ENCODE peak calls at places on chromosomes 3 and 15, in four cellular contexts. One of them, this sample, is unnamed.

GRCh38 chr3:141393151-141394076 is 25.1 kb downstream of the ZBTB38 start:
- DNase-seq in left ventricle myocardium inferior: no peak
- DNase-seq in naive thymus-derived CD8-positive, alpha-beta T cell: no peak
- DNase-seq in mesenchymal stem cell: peak; percentile 43
- DNase-seq in this sample: no peak

GRCh38 chr15:101022306-101022705 is 103.1 kb downstream of the LRRK1 start:
- DNase-seq in mesenchymal stem cell: no peak
- DNase-seq in left ventricle myocardium inferior: no peak
- DNase-seq in naive thymus-derived CD8-positive, alpha-beta T cell: no peak
- DNase-seq in this sample: no peak

GRCh38 chr15:54150255-54150654 is 172.0 kb downstream of the UNC13C start:
- DNase-seq in left ventricle myocardium inferior: no peak
- DNase-seq in mesenchymal stem cell: no peak
- DNase-seq in naive thymus-derived CD8-positive, alpha-beta T cell: no peak
- DNase-seq in this sample: no peak

GRCh38 chr3:43689766-43690399 is 855 bp upstream of the ABHD5 start:
- DNase-seq in left ventricle myocardium inferior: no peak
- DNase-seq in mesenchymal stem cell: no peak
- DNase-seq in naive thymus-derived CD8-positive, alpha-beta T cell: no peak
- DNase-seq in this sample: no peak

GRCh38 chr15:68419301-68420175 is 12.4 kb downstream of the ITGA11 start:
- DNase-seq in naive thymus-derived CD8-positive, alpha-beta T cell: no peak
- DNase-seq in left ventricle myocardium inferior: no peak
- DNase-seq in mesenchymal stem cell: peak; percentile 69
- DNase-seq in this sample: no peak

GRCh38 chr3:127645371-127646015 is 16.5 kb downstream of the PODXL2 start:
- DNase-seq in mesenchymal stem cell: no peak
- DNase-seq in left ventricle myocardium inferior: no peak
- DNase-seq in naive thymus-derived CD8-positive, alpha-beta T cell: no peak
- DNase-seq in this sample: no peak

GRCh38 chr3:100226712-100227429 is 33.9 kb upstream of the TBC1D23 start:
- DNase-seq in mesenchymal stem cell: peak; percentile 81
- DNase-seq in left ventricle myocardium inferior: no peak
- DNase-seq in naive thymus-derived CD8-positive, alpha-beta T cell: no peak
- DNase-seq in this sample: no peak

GRCh38 chr3:47825590-47825989 is 22.7 kb downstream of the DHX30 start:
- DNase-seq in mesenchymal stem cell: no peak
- DNase-seq in left ventricle myocardium inferior: no peak
- DNase-seq in naive thymus-derived CD8-positive, alpha-beta T cell: no peak
- DNase-seq in this sample: no peak

GRCh38 chr3:171028779-171029232 is 2.3 kb upstream of the SLC2A2 start:
- DNase-seq in mesenchymal stem cell: peak; percentile 71
- DNase-seq in left ventricle myocardium inferior: no peak
- DNase-seq in naive thymus-derived CD8-positive, alpha-beta T cell: no peak
- DNase-seq in this sample: no peak

GRCh38 chr15:25439456-25439836 is 622 bp upstream of the UBE3A start:
- DNase-seq in mesenchymal stem cell: no peak
- DNase-seq in naive thymus-derived CD8-positive, alpha-beta T cell: no peak
- DNase-seq in left ventricle myocardium inferior: no peak
- DNase-seq in this sample: no peak

GRCh38 chr3:175386630-175387029 is 527.5 kb downstream of the NAALADL2 start:
- DNase-seq in left ventricle myocardium inferior: no peak
- DNase-seq in mesenchymal stem cell: peak; percentile 90
- DNase-seq in naive thymus-derived CD8-positive, alpha-beta T cell: no peak
- DNase-seq in this sample: no peak

GRCh38 chr15:27042646-27043045 is 71.7 kb downstream of the GABRG3 start:
- DNase-seq in mesenchymal stem cell: no peak
- DNase-seq in naive thymus-derived CD8-positive, alpha-beta T cell: no peak
- DNase-seq in left ventricle myocardium inferior: no peak
- DNase-seq in this sample: no peak

GRCh38 chr15:39685999-39686613 is 96.5 kb downstream of the FSIP1 start:
- DNase-seq in naive thymus-derived CD8-positive, alpha-beta T cell: no peak
- DNase-seq in mesenchymal stem cell: peak; percentile 62
- DNase-seq in left ventricle myocardium inferior: no peak
- DNase-seq in this sample: peak; percentile 5

This sample was measured in CD8-positive, alpha-beta memory T cell.